ENCODE peak calls at places on chromosomes 4 and X, in seven cellular contexts. One of them, this sample, is unnamed.

GRCh38 chrX:140762061-140762460 is 52.5 kb downstream of the LINC00632 start:
- DNase-seq in H9: peak; percentile 45
- DNase-seq in IMR-90: peak; percentile 74
- DNase-seq in mesenchymal stem cell: peak; percentile 81
- DNase-seq in mesendoderm: peak; percentile 76
- DNase-seq in neuronal stem cell: peak; percentile 43
- DNase-seq in H1: no peak
- DNase-seq in this sample: peak; percentile 50

GRCh38 chr4:158162637-158163036 is 10.2 kb downstream of the GASK1B start:
- DNase-seq in H9: no peak
- DNase-seq in IMR-90: peak; percentile 20
- DNase-seq in mesenchymal stem cell: peak; percentile 66
- DNase-seq in mesendoderm: no peak
- DNase-seq in neuronal stem cell: no peak
- DNase-seq in H1: no peak
- DNase-seq in this sample: no peak

GRCh38 chr4:138560448-138560847 is 318.3 kb upstream of the SLC7A11 start:
- DNase-seq in H9: peak; percentile 71
- DNase-seq in IMR-90: no peak
- DNase-seq in mesenchymal stem cell: no peak
- DNase-seq in mesendoderm: peak; percentile 70
- DNase-seq in neuronal stem cell: no peak
- DNase-seq in H1: peak; percentile 29
- DNase-seq in this sample: peak; percentile 31

GRCh38 chrX:117508021-117508420 is 608.6 kb downstream of the KLHL13 start:
- DNase-seq in H9: no peak
- DNase-seq in IMR-90: no peak
- DNase-seq in mesenchymal stem cell: no peak
- DNase-seq in mesendoderm: no peak
- DNase-seq in neuronal stem cell: no peak
- DNase-seq in H1: no peak
- DNase-seq in this sample: no peak

GRCh38 chrX:65750674-65751469 is 83.4 kb downstream of the MSN start:
- DNase-seq in H9: no peak
- DNase-seq in IMR-90: no peak
- DNase-seq in mesenchymal stem cell: no peak
- DNase-seq in mesendoderm: no peak
- DNase-seq in neuronal stem cell: no peak
- DNase-seq in H1: no peak
- DNase-seq in this sample: no peak

GRCh38 chrX:68832101-68832416 is 3.2 kb downstream of the EFNB1 start:
- DNase-seq in H9: peak; percentile 27
- DNase-seq in IMR-90: peak; percentile 83
- DNase-seq in mesenchymal stem cell: peak; percentile 81
- DNase-seq in mesendoderm: peak; percentile 58
- DNase-seq in neuronal stem cell: no peak
- DNase-seq in H1: no peak
- DNase-seq in this sample: peak; percentile 31

GRCh38 chrX:155148724-155149537 is 67.3 kb upstream of the VBP1 start:
- DNase-seq in H9: no peak
- DNase-seq in IMR-90: peak; percentile 11
- DNase-seq in mesenchymal stem cell: peak; percentile 6
- DNase-seq in mesendoderm: peak; percentile 34
- DNase-seq in neuronal stem cell: peak; percentile 0
- DNase-seq in H1: no peak
- DNase-seq in this sample: peak; percentile 7

GRCh38 chr4:56976878-56977320 is 507 bp downstream of the NOA1 start:
- DNase-seq in H9: peak; percentile 73
- DNase-seq in IMR-90: no peak
- DNase-seq in mesenchymal stem cell: peak; percentile 28
- DNase-seq in mesendoderm: peak; percentile 72
- DNase-seq in neuronal stem cell: peak; percentile 29
- DNase-seq in H1: no peak
- DNase-seq in this sample: peak; percentile 74

GRCh38 chr4:40915318-40916217 is 165.8 kb downstream of the NSUN7 start:
- DNase-seq in H9: no peak
- DNase-seq in IMR-90: peak; percentile 57
- DNase-seq in mesenchymal stem cell: peak; percentile 55
- DNase-seq in mesendoderm: no peak
- DNase-seq in neuronal stem cell: no peak
- DNase-seq in H1: no peak
- DNase-seq in this sample: peak; percentile 81

GRCh38 chr4:2824329-2825183 is 19.1 kb upstream of the ADD1 start:
- DNase-seq in H9: no peak
- DNase-seq in IMR-90: no peak
- DNase-seq in mesenchymal stem cell: no peak
- DNase-seq in mesendoderm: no peak
- DNase-seq in neuronal stem cell: no peak
- DNase-seq in H1: no peak
- DNase-seq in this sample: no peak

GRCh38 chr4:146340798-146341197 is 126.5 kb downstream of the REELD1 start:
- DNase-seq in H9: no peak
- DNase-seq in IMR-90: peak; percentile 54
- DNase-seq in mesenchymal stem cell: peak; percentile 38
- DNase-seq in mesendoderm: no peak
- DNase-seq in neuronal stem cell: no peak
- DNase-seq in H1: no peak
- DNase-seq in this sample: no peak

GRCh38 chr4:120839624-120839973 is 82.9 kb downstream of the PRDM5 start:
- DNase-seq in H9: no peak
- DNase-seq in IMR-90: no peak
- DNase-seq in mesenchymal stem cell: no peak
- DNase-seq in mesendoderm: no peak
- DNase-seq in neuronal stem cell: no peak
- DNase-seq in H1: no peak
- DNase-seq in this sample: no peak

GRCh38 chr4:69828828-69829227 is 31.1 kb downstream of the SULT1E1 start:
- DNase-seq in H9: no peak
- DNase-seq in IMR-90: no peak
- DNase-seq in mesenchymal stem cell: no peak
- DNase-seq in mesendoderm: no peak
- DNase-seq in neuronal stem cell: no peak
- DNase-seq in H1: no peak
- DNase-seq in this sample: no peak

GRCh38 chr4:112357897-112358296 is 60.7 kb downstream of the ALPK1 start:
- DNase-seq in H9: no peak
- DNase-seq in IMR-90: no peak
- DNase-seq in mesenchymal stem cell: no peak
- DNase-seq in mesendoderm: no peak
- DNase-seq in neuronal stem cell: no peak
- DNase-seq in H1: no peak
- DNase-seq in this sample: no peak

GRCh38 chr4:112355662-112356061 is 58.5 kb downstream of the ALPK1 start:
- DNase-seq in H9: no peak
- DNase-seq in IMR-90: no peak
- DNase-seq in mesenchymal stem cell: no peak
- DNase-seq in mesendoderm: no peak
- DNase-seq in neuronal stem cell: no peak
- DNase-seq in H1: no peak
- DNase-seq in this sample: no peak

GRCh38 chr4:112348488-112349158 is 51.5 kb downstream of the ALPK1 start:
- DNase-seq in H9: peak; percentile 85
- DNase-seq in IMR-90: peak; percentile 84
- DNase-seq in mesenchymal stem cell: peak; percentile 57
- DNase-seq in mesendoderm: peak; percentile 92
- DNase-seq in neuronal stem cell: peak; percentile 51
- DNase-seq in H1: no peak
- DNase-seq in this sample: peak; percentile 58

GRCh38 chr4:112357453-112357852 is 60.3 kb downstream of the ALPK1 start:
- DNase-seq in H9: no peak
- DNase-seq in IMR-90: no peak
- DNase-seq in mesenchymal stem cell: no peak
- DNase-seq in mesendoderm: no peak
- DNase-seq in neuronal stem cell: no peak
- DNase-seq in H1: no peak
- DNase-seq in this sample: no peak

GRCh38 chr4:112352736-112353135 is 55.6 kb downstream of the ALPK1 start:
- DNase-seq in H9: no peak
- DNase-seq in IMR-90: no peak
- DNase-seq in mesenchymal stem cell: no peak
- DNase-seq in mesendoderm: no peak
- DNase-seq in neuronal stem cell: no peak
- DNase-seq in H1: no peak
- DNase-seq in this sample: no peak
- H2BK5ac ChIP-seq in H9: no peak overlapping the region
- H2BK5ac ChIP-seq in IMR-90: no peak overlapping the region
- H2BK5ac ChIP-seq in mesenchymal stem cell: no peak overlapping the region
- H2BK5ac ChIP-seq in mesendoderm: no peak overlapping the region
- H2BK5ac ChIP-seq in neuronal stem cell: no peak overlapping the region
- H2BK5ac ChIP-seq in H1: no peak overlapping the region
- H2BK5ac ChIP-seq in this sample: no peak overlapping the region

DNA sequence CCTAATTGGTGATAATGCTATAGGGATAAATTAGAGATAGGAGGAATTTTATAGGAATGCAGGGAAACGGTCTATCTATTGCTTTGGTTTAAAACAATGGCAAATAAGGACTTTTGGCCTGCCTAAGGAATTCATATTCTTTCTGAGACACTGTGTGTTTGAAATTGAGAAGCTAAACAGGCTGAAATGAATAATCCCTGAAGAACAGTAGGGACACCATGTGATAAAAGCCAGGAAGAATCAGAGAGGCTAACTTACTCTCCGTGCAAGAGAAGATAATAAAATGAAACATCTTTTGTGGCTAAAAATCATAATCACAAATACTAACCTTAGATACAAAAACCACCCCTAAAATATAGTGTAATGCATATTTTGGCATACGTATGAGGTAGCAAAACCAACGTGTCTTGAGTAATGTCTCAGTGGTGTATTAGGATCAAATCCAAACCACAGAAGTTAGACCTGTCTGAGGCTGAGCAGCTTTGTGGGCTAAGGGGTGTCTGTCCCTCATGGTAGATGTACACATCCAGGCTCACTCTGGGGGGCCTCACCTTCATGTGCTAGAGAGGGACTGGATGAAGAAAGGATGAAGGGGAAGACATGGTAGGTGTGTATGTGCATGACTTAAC is 187.8 kb upstream of the TBC1D9 start:
- DNase-seq in H9: no peak
- DNase-seq in IMR-90: peak; percentile 63
- DNase-seq in mesenchymal stem cell: no peak
- DNase-seq in mesendoderm: no peak
- DNase-seq in neuronal stem cell: no peak
- DNase-seq in H1: no peak
- DNase-seq in this sample: no peak
- H2BK5ac ChIP-seq in H9: no peak overlapping the region
- H2BK5ac ChIP-seq in IMR-90: peak overlapping the region; percentile 80
- H2BK5ac ChIP-seq in mesenchymal stem cell: no peak overlapping the region
- H2BK5ac ChIP-seq in mesendoderm: no peak overlapping the region
- H2BK5ac ChIP-seq in neuronal stem cell: no peak overlapping the region
- H2BK5ac ChIP-seq in H1: no peak overlapping the region
- H2BK5ac ChIP-seq in this sample: no peak overlapping the region

DNA sequence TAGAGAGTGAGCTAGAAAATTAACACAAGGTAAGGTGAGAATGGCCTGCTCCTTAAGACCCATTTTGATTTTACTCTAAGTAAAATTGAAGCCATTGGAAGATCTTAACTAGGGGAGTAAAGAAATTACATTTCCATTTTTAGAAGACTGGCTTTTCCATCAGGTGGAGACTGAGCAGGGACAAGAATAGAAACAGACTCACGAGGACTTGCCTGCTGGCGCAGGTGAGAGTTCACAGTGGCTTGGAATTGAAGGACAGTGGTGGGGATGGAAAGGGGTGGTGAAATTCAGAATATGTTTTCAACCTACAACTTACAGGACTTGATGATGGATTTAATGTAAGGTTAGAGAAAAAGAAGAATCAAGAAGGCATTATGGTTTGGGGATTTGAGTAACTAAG is 427.4 kb downstream of the INPP4B start:
- DNase-seq in H9: no peak
- DNase-seq in IMR-90: no peak
- DNase-seq in mesenchymal stem cell: no peak
- DNase-seq in mesendoderm: no peak
- DNase-seq in neuronal stem cell: no peak
- DNase-seq in H1: no peak
- DNase-seq in this sample: no peak
- H2BK5ac ChIP-seq in H9: no peak overlapping the region
- H2BK5ac ChIP-seq in IMR-90: no peak overlapping the region
- H2BK5ac ChIP-seq in mesenchymal stem cell: no peak overlapping the region
- H2BK5ac ChIP-seq in mesendoderm: no peak overlapping the region
- H2BK5ac ChIP-seq in neuronal stem cell: no peak overlapping the region
- H2BK5ac ChIP-seq in H1: no peak overlapping the region
- H2BK5ac ChIP-seq in this sample: no peak overlapping the region

GRCh38 chr4:73421708-73422457 is 14.1 kb upstream of the AFP start:
- DNase-seq in H9: no peak
- DNase-seq in IMR-90: no peak
- DNase-seq in mesenchymal stem cell: no peak
- DNase-seq in mesendoderm: no peak
- DNase-seq in neuronal stem cell: no peak
- DNase-seq in H1: no peak
- DNase-seq in this sample: no peak

GRCh38 chr4:73422458-73422752 is 13.6 kb upstream of the AFP start:
- DNase-seq in H9: no peak
- DNase-seq in IMR-90: no peak
- DNase-seq in mesenchymal stem cell: no peak
- DNase-seq in mesendoderm: no peak
- DNase-seq in neuronal stem cell: no peak
- DNase-seq in H1: no peak
- DNase-seq in this sample: no peak

GRCh38 chr4:73420615-73421014 is 15.4 kb upstream of the AFP start:
- DNase-seq in H9: no peak
- DNase-seq in IMR-90: no peak
- DNase-seq in mesenchymal stem cell: no peak
- DNase-seq in mesendoderm: no peak
- DNase-seq in neuronal stem cell: no peak
- DNase-seq in H1: no peak
- DNase-seq in this sample: no peak

GRCh38 chr4:73419106-73420038 is 15.3 kb downstream of the ALB start:
- DNase-seq in H9: no peak
- DNase-seq in IMR-90: no peak
- DNase-seq in mesenchymal stem cell: no peak
- DNase-seq in mesendoderm: no peak
- DNase-seq in neuronal stem cell: no peak
- DNase-seq in H1: no peak
- DNase-seq in this sample: no peak

GRCh38 chr4:73423184-73423583 is 12.8 kb upstream of the AFP start:
- DNase-seq in H9: no peak
- DNase-seq in IMR-90: no peak
- DNase-seq in mesenchymal stem cell: no peak
- DNase-seq in mesendoderm: no peak
- DNase-seq in neuronal stem cell: no peak
- DNase-seq in H1: no peak
- DNase-seq in this sample: no peak
- H2BK5ac ChIP-seq in H9: no peak overlapping the region
- H2BK5ac ChIP-seq in IMR-90: no peak overlapping the region
- H2BK5ac ChIP-seq in mesenchymal stem cell: no peak overlapping the region
- H2BK5ac ChIP-seq in mesendoderm: no peak overlapping the region
- H2BK5ac ChIP-seq in neuronal stem cell: no peak overlapping the region
- H2BK5ac ChIP-seq in H1: no peak overlapping the region
- H2BK5ac ChIP-seq in this sample: no peak overlapping the region

GRCh38 chrX:76064825-76065224 is 108.0 kb upstream of the PBDC1 start:
- DNase-seq in H9: no peak
- DNase-seq in IMR-90: no peak
- DNase-seq in mesenchymal stem cell: no peak
- DNase-seq in mesendoderm: no peak
- DNase-seq in neuronal stem cell: no peak
- DNase-seq in H1: no peak
- DNase-seq in this sample: no peak
- H2BK5ac ChIP-seq in H9: no peak overlapping the region
- H2BK5ac ChIP-seq in IMR-90: no peak overlapping the region
- H2BK5ac ChIP-seq in mesenchymal stem cell: no peak overlapping the region
- H2BK5ac ChIP-seq in mesendoderm: no peak overlapping the region
- H2BK5ac ChIP-seq in neuronal stem cell: no peak overlapping the region
- H2BK5ac ChIP-seq in H1: no peak overlapping the region
- H2BK5ac ChIP-seq in this sample: no peak overlapping the region

GRCh38 chrX:48818098-48818497 is 8.2 kb upstream of the ERAS start:
- DNase-seq in H9: no peak
- DNase-seq in IMR-90: no peak
- DNase-seq in mesenchymal stem cell: no peak
- DNase-seq in mesendoderm: no peak
- DNase-seq in neuronal stem cell: no peak
- DNase-seq in H1: no peak
- DNase-seq in this sample: no peak
- H2BK5ac ChIP-seq in H9: no peak overlapping the region
- H2BK5ac ChIP-seq in IMR-90: no peak overlapping the region
- H2BK5ac ChIP-seq in mesenchymal stem cell: no peak overlapping the region
- H2BK5ac ChIP-seq in mesendoderm: no peak overlapping the region
- H2BK5ac ChIP-seq in neuronal stem cell: no peak overlapping the region
- H2BK5ac ChIP-seq in H1: no peak overlapping the region
- H2BK5ac ChIP-seq in this sample: no peak overlapping the region